ENCODE peak calls at places on chromosomes 6 and 20, in five cellular contexts. T is NCI-H69, V is endothelial cell, L is NCI-H1105, O is T-cell. C is an unnamed sample.

GRCh38 chr6:11236351-11236750 is 3.9 kb upstream of the NEDD9 start:
- DNase-seq in T (no peak), O (peak; percentile 23), L (no peak), V (no peak), C (peak; percentile 4)

GRCh38 chr6:147910254-147910653 is 401.8 kb downstream of the SAMD5 start:
- DNase-seq in L (no peak), T (no peak), V (no peak), O (no peak), C (no peak)

GRCh38 chr6:134741193-134741521 is 208.7 kb downstream of the ALDH8A1 start:
- DNase-seq in T (peak; percentile 15), O (no peak), L (no peak), V (peak; percentile 7), C (no peak)

GRCh38 chr6:43584892-43585570 is 9.0 kb downstream of the POLH start:
- DNase-seq in V (no peak), O (peak; percentile 16), T (no peak), L (no peak), C (no peak)

GRCh38 chr6:39370021-39370420 is 47.5 kb upstream of the KCNK16 start:
- DNase-seq in L (no peak), T (no peak), V (no peak), O (no peak), C (no peak)

GRCh38 chr20:45011108-45011526 is 44.8 kb downstream of the STK4 start:
- DNase-seq in L (peak; percentile 36), V (peak; percentile 41), T (peak; percentile 48), O (peak; percentile 33), C (peak; percentile 5)

GRCh38 chr6:106927531-106928398 is 46.8 kb downstream of the CD24 start:
- DNase-seq in T (peak; percentile 62), O (no peak), L (no peak), V (peak; percentile 76), C (no peak)

GRCh38 chr20:57395111-57395959 is 4.1 kb downstream of the RBM38 start:
- DNase-seq in V (peak; percentile 32), L (no peak), T (no peak), O (no peak), C (no peak)